ENCODE peak calls at places on chromosomes 2 and 18, in nine cellular contexts. C, F, V, W, D, Y, R, K and U are unnamed samples.

GRCh38 chr2:124649001-124649400 is 623.9 kb downstream of the CNTNAP5 start:
- DNase-seq in C (no peak), F (no peak), V (no peak), W (no peak), D (no peak), Y (no peak), R (no peak), K (no peak), U (no peak)

GRCh38 chr18:45169610-45170009 is 445.7 kb upstream of the SLC14A2 start:
- DNase-seq in C (peak; percentile 96), F (no peak), V (peak; percentile 42), W (no peak), D (no peak), Y (no peak), R (peak; percentile 22), K (no peak), U (peak; percentile 72)

GRCh38 chr18:73774836-73775509 is 372.7 kb downstream of the FBXO15 start:
- DNase-seq in C (no peak), F (no peak), V (peak; percentile 37), W (no peak), D (no peak), Y (peak; percentile 14), R (peak; percentile 49), K (peak; percentile 31), U (no peak)

GRCh38 chr2:28407976-28408690 is 15.5 kb downstream of the FOSL2 start:
- DNase-seq in C (no peak), F (no peak), V (no peak), W (no peak), D (no peak), Y (no peak), R (no peak), K (no peak), U (no peak)

GRCh38 chr2:119174216-119174992 is 15.9 kb upstream of the C1QL2 start:
- DNase-seq in C (peak; percentile 54), F (peak; percentile 66), V (no peak), W (no peak), D (peak; percentile 27), Y (no peak), R (peak; percentile 53), K (peak; percentile 65), U (peak; percentile 45)

GRCh38 chr2:30455339-30455738 is 8.3 kb downstream of the LCLAT1 start:
- DNase-seq in C (no peak), F (no peak), V (no peak), W (no peak), D (no peak), Y (no peak), R (no peak), K (no peak), U (no peak)

GRCh38 chr2:44801676-44802408 is 139.7 kb upstream of the SIX3 start:
- DNase-seq in C (peak; percentile 10), F (no peak), V (no peak), W (no peak), D (no peak), Y (no peak), R (no peak), K (peak; percentile 40), U (no peak)

GRCh38 chr2:12543452-12544220 is 173.1 kb upstream of the TRIB2 start:
- DNase-seq in C (peak; percentile 72), F (no peak), V (no peak), W (no peak), D (no peak), Y (no peak), R (no peak), K (no peak), U (no peak)

GRCh38 chr2:121898483-121898882 is 143.0 kb downstream of the TSN start:
- DNase-seq in C (peak; percentile 83), F (no peak), V (no peak), W (no peak), D (no peak), Y (no peak), R (no peak), K (no peak), U (no peak)

GRCh38 chr2:187862715-187863114 is 308.5 kb upstream of the TFPI start:
- DNase-seq in C (no peak), F (no peak), V (no peak), W (no peak), D (no peak), Y (no peak), R (no peak), K (no peak), U (no peak)

GRCh38 chr2:33069894-33070651 is 123.3 kb downstream of the LTBP1 start:
- DNase-seq in C (peak; percentile 99), F (no peak), V (peak; percentile 52), W (no peak), D (no peak), Y (peak; percentile 27), R (peak; percentile 56), K (peak; percentile 84), U (peak; percentile 82)

GRCh38 chr2:42057159-42057901 is 9.5 kb downstream of the PKDCC start:
- DNase-seq in C (no peak), F (no peak), V (no peak), W (no peak), D (no peak), Y (no peak), R (no peak), K (no peak), U (peak; percentile 45)

GRCh38 chr2:42054657-42055430 is 7.0 kb downstream of the PKDCC start:
- DNase-seq in C (no peak), F (no peak), V (no peak), W (no peak), D (no peak), Y (no peak), R (peak; percentile 47), K (peak; percentile 64), U (peak; percentile 26)

GRCh38 chr2:42057902-42058450 is 10.2 kb downstream of the PKDCC start:
- DNase-seq in C (no peak), F (no peak), V (no peak), W (no peak), D (no peak), Y (no peak), R (no peak), K (no peak), U (peak; percentile 47)

GRCh38 chr2:42053791-42054656 is 6.2 kb downstream of the PKDCC start:
- DNase-seq in C (no peak), F (no peak), V (peak; percentile 85), W (peak; percentile 63), D (no peak), Y (no peak), R (no peak), K (no peak), U (peak; percentile 68)

GRCh38 chr2:42055573-42056514 is 8.0 kb downstream of the PKDCC start:
- DNase-seq in C (no peak), F (no peak), V (no peak), W (no peak), D (no peak), Y (peak; percentile 43), R (peak; percentile 62), K (no peak), U (no peak)
- H3K4me1 ChIP-seq in C (no peaks in the 10 kb centered on the region), F (peaks cover 39% of the 10 kb centered on the region), V (peaks cover 51% of the 10 kb centered on the region), W (peaks cover 96% of the 10 kb centered on the region), D (peaks cover 67% of the 10 kb centered on the region), Y (peaks cover 4% of the 10 kb centered on the region), R (peaks cover 61% of the 10 kb centered on the region), K (peaks cover 19% of the 10 kb centered on the region), U (peaks cover 96% of the 10 kb centered on the region)

GRCh38 chr2:112629224-112629623 is 16.5 kb upstream of the SLC20A1 start:
- DNase-seq in C (no peak), F (no peak), V (no peak), W (no peak), D (no peak), Y (no peak), R (no peak), K (no peak), U (no peak)

GRCh38 chr2:112626604-112627059 is 19.1 kb upstream of the SLC20A1 start:
- DNase-seq in C (peak; percentile 82), F (peak; percentile 72), V (peak; percentile 62), W (peak; percentile 56), D (no peak), Y (peak; percentile 35), R (peak; percentile 63), K (peak; percentile 58), U (peak; percentile 64)

GRCh38 chr2:112629823-112630222 is 15.9 kb upstream of the SLC20A1 start:
- DNase-seq in C (no peak), F (no peak), V (no peak), W (no peak), D (no peak), Y (no peak), R (no peak), K (no peak), U (no peak)

GRCh38 chr2:112625474-112626114 is 20.1 kb upstream of the SLC20A1 start:
- DNase-seq in C (peak; percentile 7), F (no peak), V (no peak), W (no peak), D (no peak), Y (no peak), R (no peak), K (no peak), U (no peak)

DNA sequence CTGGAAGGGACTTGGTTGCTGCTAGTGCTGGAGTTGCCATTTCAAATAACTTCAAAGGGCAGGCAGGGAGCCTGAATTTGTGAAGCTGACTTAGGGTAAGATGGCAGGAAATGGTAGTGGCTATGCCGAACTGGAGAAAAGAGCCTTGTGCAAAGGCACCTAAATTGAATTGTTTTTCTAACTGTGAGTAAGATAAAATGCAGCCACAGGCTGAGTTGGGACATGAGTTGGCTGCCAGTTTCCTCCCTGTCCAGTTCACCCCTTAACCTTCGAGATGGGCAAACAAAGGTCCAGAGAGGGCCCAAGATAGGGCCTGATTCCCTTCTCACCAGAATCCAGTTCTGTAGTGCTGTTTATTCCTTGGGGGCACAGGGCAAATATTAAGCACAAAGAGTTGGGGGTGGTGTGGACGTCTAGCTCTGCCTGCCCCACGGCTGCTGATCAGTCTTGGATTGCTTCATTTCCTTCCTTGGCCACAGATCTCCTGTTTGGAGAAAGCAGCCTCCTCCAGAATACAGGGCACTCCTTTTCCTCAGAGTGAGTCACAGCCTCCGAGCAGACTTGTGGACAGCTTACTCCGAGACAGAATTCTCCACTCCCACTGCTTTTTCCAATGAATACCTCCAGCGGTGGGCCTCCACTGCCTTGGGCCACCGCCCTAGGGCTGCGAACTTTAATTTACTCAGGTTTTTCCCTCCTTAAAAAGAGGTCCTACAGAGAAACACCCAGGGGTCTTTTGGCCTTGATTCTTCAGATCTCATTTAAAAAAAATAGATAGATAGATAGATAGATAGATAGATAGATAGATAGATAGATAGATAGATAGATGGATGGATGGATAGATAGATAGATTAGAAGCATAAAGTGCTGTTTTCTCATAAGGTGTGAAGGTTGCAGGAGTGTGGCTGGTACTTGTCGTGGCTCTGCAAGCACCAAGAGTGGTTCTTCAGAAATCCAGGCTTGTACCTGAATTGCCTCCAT is 18.4 kb upstream of the SLC20A1 start:
- DNase-seq in C (peak; percentile 98), F (no peak), V (peak; percentile 66), W (peak; percentile 45), D (no peak), Y (peak; percentile 40), R (peak; percentile 29), K (no peak), U (peak; percentile 60)
- H3K4me3 ChIP-seq in C (peak overlapping the region; percentile 56), F (peak overlapping the region; percentile 12), V (no peak overlapping the region), W (peak overlapping the region; percentile 34), D (no peak overlapping the region), Y (no peak overlapping the region), R (no peak overlapping the region), K (no peak overlapping the region), U (no peak overlapping the region)

GRCh38 chr18:22348521-22349316 is 69.0 kb downstream of the CTAGE1 start:
- DNase-seq in C (peak; percentile 66), F (peak; percentile 74), V (peak; percentile 85), W (peak; percentile 83), D (no peak), Y (peak; percentile 46), R (peak; percentile 69), K (peak; percentile 76), U (peak; percentile 43)
- H3K27ac ChIP-seq in C (peak overlapping the region; percentile 76), F (peak overlapping the region; percentile 88), V (peak overlapping the region; percentile 84), W (peak overlapping the region; percentile 96), D (no peak overlapping the region), Y (peak overlapping the region; percentile 68), R (peak overlapping the region; percentile 87), K (no peak overlapping the region), U (no peak overlapping the region)

GRCh38 chr2:98503481-98504096 is 58.9 kb downstream of the INPP4A start:
- DNase-seq in C (peak; percentile 51), F (no peak), V (no peak), W (no peak), D (no peak), Y (no peak), R (no peak), K (no peak), U (no peak)
- H3K4me1 ChIP-seq in C (peaks cover 34% of the 10 kb centered on the region), F (peaks cover 67% of the 10 kb centered on the region), V (peaks cover 43% of the 10 kb centered on the region), W (peaks cover 79% of the 10 kb centered on the region), D (peaks cover 15% of the 10 kb centered on the region), Y (peaks cover 21% of the 10 kb centered on the region), R (peaks cover 15% of the 10 kb centered on the region), K (peaks cover 21% of the 10 kb centered on the region), U (peaks cover 32% of the 10 kb centered on the region)